ENCODE peak calls at places on chromosome 18, in seven cellular contexts. One of them, this sample, is unnamed.

GRCh38 chr18:39675358-39675757 is 2109.8 kb upstream of the CELF4 start:
- DNase-seq in epithelial cell of esophagus: no peak
- DNase-seq in H1: no peak
- DNase-seq in T-helper 2 cell: no peak
- DNase-seq in EL: peak
- DNase-seq in GM06990: no peak
- DNase-seq in DND-41: no peak
- DNase-seq in this sample: peak

GRCh38 chr18:63088262-63088661 is 231.3 kb downstream of the BCL2 start:
- DNase-seq in EL: no peak
- DNase-seq in epithelial cell of esophagus: no peak
- DNase-seq in GM06990: no peak
- DNase-seq in H1: no peak
- DNase-seq in T-helper 2 cell: no peak
- DNase-seq in DND-41: no peak
- DNase-seq in this sample: no peak

GRCh38 chr18:45839415-45840395 is 14.2 kb downstream of the SIGLEC15 start:
- DNase-seq in DND-41: no peak
- DNase-seq in H1: peak
- DNase-seq in epithelial cell of esophagus: peak
- DNase-seq in GM06990: no peak
- DNase-seq in EL: peak
- DNase-seq in T-helper 2 cell: no peak
- DNase-seq in this sample: peak

GRCh38 chr18:74806700-74807416 is 209.2 kb downstream of the ZNF407 start:
- DNase-seq in GM06990: peak
- DNase-seq in DND-41: no peak
- DNase-seq in epithelial cell of esophagus: peak
- DNase-seq in EL: peak
- DNase-seq in T-helper 2 cell: no peak
- DNase-seq in H1: no peak
- DNase-seq in this sample: peak

GRCh38 chr18:74360852-74361640 is 45.4 kb downstream of the C18orf63 start:
- DNase-seq in H1: no peak
- DNase-seq in DND-41: no peak
- DNase-seq in T-helper 2 cell: no peak
- DNase-seq in GM06990: no peak
- DNase-seq in EL: no peak
- DNase-seq in epithelial cell of esophagus: no peak
- DNase-seq in this sample: no peak

GRCh38 chr18:49565101-49565500 is 3.2 kb downstream of the LIPG start:
- DNase-seq in GM06990: no peak
- DNase-seq in H1: no peak
- DNase-seq in DND-41: no peak
- DNase-seq in EL: no peak
- DNase-seq in T-helper 2 cell: no peak
- DNase-seq in epithelial cell of esophagus: no peak
- DNase-seq in this sample: no peak

GRCh38 chr18:55861266-55861665 is 273.3 kb upstream of the TCF4 start:
- DNase-seq in DND-41: no peak
- DNase-seq in epithelial cell of esophagus: peak
- DNase-seq in H1: no peak
- DNase-seq in T-helper 2 cell: no peak
- DNase-seq in GM06990: no peak
- DNase-seq in EL: peak
- DNase-seq in this sample: peak

GRCh38 chr18:8501044-8501443 is 108.2 kb upstream of the RAB12 start:
- DNase-seq in EL: no peak
- DNase-seq in GM06990: no peak
- DNase-seq in epithelial cell of esophagus: no peak
- DNase-seq in T-helper 2 cell: no peak
- DNase-seq in DND-41: no peak
- DNase-seq in H1: no peak
- DNase-seq in this sample: no peak

GRCh38 chr18:44855681-44856080 is 175.0 kb downstream of the SETBP1 start:
- DNase-seq in H1: no peak
- DNase-seq in T-helper 2 cell: no peak
- DNase-seq in DND-41: no peak
- DNase-seq in epithelial cell of esophagus: peak
- DNase-seq in EL: peak
- DNase-seq in GM06990: no peak
- DNase-seq in this sample: no peak

GRCh38 chr18:58640891-58641610 is 12.2 kb upstream of the ALPK2 start:
- DNase-seq in T-helper 2 cell: no peak
- DNase-seq in DND-41: no peak
- DNase-seq in GM06990: no peak
- DNase-seq in H1: no peak
- DNase-seq in EL: no peak
- DNase-seq in epithelial cell of esophagus: peak
- DNase-seq in this sample: no peak

GRCh38 chr18:41881285-41881684 is 73.7 kb upstream of the PIK3C3 start:
- DNase-seq in EL: peak
- DNase-seq in T-helper 2 cell: no peak
- DNase-seq in H1: no peak
- DNase-seq in GM06990: no peak
- DNase-seq in DND-41: no peak
- DNase-seq in epithelial cell of esophagus: peak
- DNase-seq in this sample: peak

GRCh38 chr18:13547347-13547746 is 179.0 kb downstream of the FAM210A start:
- DNase-seq in epithelial cell of esophagus: no peak
- DNase-seq in DND-41: no peak
- DNase-seq in T-helper 2 cell: no peak
- DNase-seq in EL: no peak
- DNase-seq in GM06990: no peak
- DNase-seq in H1: no peak
- DNase-seq in this sample: no peak

GRCh38 chr18:72013512-72013911 is 530.6 kb downstream of the CBLN2 start:
- DNase-seq in GM06990: no peak
- DNase-seq in epithelial cell of esophagus: peak
- DNase-seq in H1: no peak
- DNase-seq in EL: no peak
- DNase-seq in DND-41: no peak
- DNase-seq in T-helper 2 cell: no peak
- DNase-seq in this sample: peak

GRCh38 chr18:46402396-46402795 is 254.6 kb downstream of the LOXHD1 start:
- DNase-seq in T-helper 2 cell: no peak
- DNase-seq in GM06990: no peak
- DNase-seq in H1: no peak
- DNase-seq in epithelial cell of esophagus: no peak
- DNase-seq in EL: peak
- DNase-seq in DND-41: no peak
- DNase-seq in this sample: peak

GRCh38 chr18:8847066-8847755 is 141.9 kb downstream of the MTCL1 start:
- DNase-seq in GM06990: no peak
- DNase-seq in H1: no peak
- DNase-seq in EL: no peak
- DNase-seq in DND-41: no peak
- DNase-seq in epithelial cell of esophagus: peak
- DNase-seq in T-helper 2 cell: no peak
- DNase-seq in this sample: peak

GRCh38 chr18:66695281-66695680 is 91.4 kb upstream of the CDH19 start:
- DNase-seq in epithelial cell of esophagus: no peak
- DNase-seq in T-helper 2 cell: no peak
- DNase-seq in EL: no peak
- DNase-seq in H1: no peak
- DNase-seq in GM06990: no peak
- DNase-seq in DND-41: no peak
- DNase-seq in this sample: no peak

GRCh38 chr18:26003817-26004216 is 86.6 kb downstream of the SS18 start:
- DNase-seq in T-helper 2 cell: no peak
- DNase-seq in GM06990: no peak
- DNase-seq in EL: no peak
- DNase-seq in DND-41: no peak
- DNase-seq in epithelial cell of esophagus: no peak
- DNase-seq in H1: no peak
- DNase-seq in this sample: no peak

GRCh38 chr18:13574355-13574754 is 152.0 kb downstream of the FAM210A start:
- DNase-seq in DND-41: no peak
- DNase-seq in epithelial cell of esophagus: no peak
- DNase-seq in T-helper 2 cell: no peak
- DNase-seq in EL: no peak
- DNase-seq in H1: no peak
- DNase-seq in GM06990: no peak
- DNase-seq in this sample: no peak

GRCh38 chr18:60147326-60147725 is 225.2 kb downstream of the MC4R start:
- DNase-seq in H1: no peak
- DNase-seq in T-helper 2 cell: no peak
- DNase-seq in epithelial cell of esophagus: no peak
- DNase-seq in GM06990: no peak
- DNase-seq in DND-41: peak
- DNase-seq in EL: no peak
- DNase-seq in this sample: no peak

GRCh38 chr18:23982154-23983071 is 32.1 kb upstream of the TTC39C start:
- DNase-seq in DND-41: no peak
- DNase-seq in EL: peak
- DNase-seq in H1: no peak
- DNase-seq in epithelial cell of esophagus: no peak
- DNase-seq in T-helper 2 cell: no peak
- DNase-seq in GM06990: no peak
- DNase-seq in this sample: peak

GRCh38 chr18:31563778-31564177 is 27.9 kb upstream of the TTR start:
- DNase-seq in EL: no peak
- DNase-seq in H1: no peak
- DNase-seq in epithelial cell of esophagus: peak
- DNase-seq in DND-41: no peak
- DNase-seq in GM06990: no peak
- DNase-seq in T-helper 2 cell: no peak
- DNase-seq in this sample: no peak

GRCh38 chr18:63994783-63995399 is 25.0 kb downstream of the SERPINB8 start:
- DNase-seq in H1: peak
- DNase-seq in DND-41: peak
- DNase-seq in GM06990: no peak
- DNase-seq in T-helper 2 cell: no peak
- DNase-seq in EL: peak
- DNase-seq in epithelial cell of esophagus: peak
- DNase-seq in this sample: peak

GRCh38 chr18:58590827-58591226 is 38.1 kb downstream of the ALPK2 start:
- DNase-seq in epithelial cell of esophagus: no peak
- DNase-seq in GM06990: no peak
- DNase-seq in H1: no peak
- DNase-seq in T-helper 2 cell: no peak
- DNase-seq in EL: no peak
- DNase-seq in DND-41: no peak
- DNase-seq in this sample: no peak

GRCh38 chr18:48827321-48828200 is 123.2 kb downstream of the SMAD7 start:
- DNase-seq in EL: no peak
- DNase-seq in GM06990: no peak
- DNase-seq in H1: peak
- DNase-seq in DND-41: no peak
- DNase-seq in T-helper 2 cell: no peak
- DNase-seq in epithelial cell of esophagus: no peak
- DNase-seq in this sample: peak

This sample was measured in astrocyte of the spinal cord.